ENCODE peak calls at places on chromosome 12, in five cellular contexts. One of them, this sample, is unnamed.

GRCh38 chr12:13000935-13001724 is 1.1 kb upstream of the HEBP1 start:
- DNase-seq in CD4-positive, CD25-positive, alpha-beta regulatory T cell: peak
- DNase-seq in fibroblast of lung: peak
- DNase-seq in breast epithelium: no peak
- DNase-seq in choroid plexus epithelial cell: peak
- DNase-seq in this sample: peak

GRCh38 chr12:109878749-109879148 is 1.6 kb downstream of the GLTP start:
- DNase-seq in fibroblast of lung: no peak
- DNase-seq in breast epithelium: no peak
- DNase-seq in CD4-positive, CD25-positive, alpha-beta regulatory T cell: no peak
- DNase-seq in choroid plexus epithelial cell: no peak
- DNase-seq in this sample: no peak

GRCh38 chr12:122976648-122976975 is 1.6 kb downstream of the OGFOD2 start:
- DNase-seq in CD4-positive, CD25-positive, alpha-beta regulatory T cell: no peak
- DNase-seq in choroid plexus epithelial cell: no peak
- DNase-seq in fibroblast of lung: no peak
- DNase-seq in breast epithelium: no peak
- DNase-seq in this sample: no peak

GRCh38 chr12:131140069-131140435 is 186.3 kb downstream of the ADGRD1 start:
- DNase-seq in fibroblast of lung: no peak
- DNase-seq in breast epithelium: no peak
- DNase-seq in CD4-positive, CD25-positive, alpha-beta regulatory T cell: no peak
- DNase-seq in choroid plexus epithelial cell: no peak
- DNase-seq in this sample: no peak

GRCh38 chr12:93650626-93651025 is 26.5 kb upstream of the CRADD start:
- DNase-seq in choroid plexus epithelial cell: no peak
- DNase-seq in fibroblast of lung: no peak
- DNase-seq in breast epithelium: no peak
- DNase-seq in CD4-positive, CD25-positive, alpha-beta regulatory T cell: no peak
- DNase-seq in this sample: no peak

GRCh38 chr12:12081836-12082497 is 11.2 kb downstream of the BCL2L14 start:
- DNase-seq in fibroblast of lung: peak
- DNase-seq in breast epithelium: no peak
- DNase-seq in choroid plexus epithelial cell: peak
- DNase-seq in CD4-positive, CD25-positive, alpha-beta regulatory T cell: no peak
- DNase-seq in this sample: peak

GRCh38 chr12:2691001-2691339 is 103.8 kb upstream of the FKBP4 start:
- DNase-seq in breast epithelium: no peak
- DNase-seq in fibroblast of lung: peak
- DNase-seq in CD4-positive, CD25-positive, alpha-beta regulatory T cell: peak
- DNase-seq in choroid plexus epithelial cell: peak
- DNase-seq in this sample: peak

GRCh38 chr12:129903956-129904769 is at the start of gene TMEM132D:
- DNase-seq in fibroblast of lung: no peak
- DNase-seq in CD4-positive, CD25-positive, alpha-beta regulatory T cell: no peak
- DNase-seq in choroid plexus epithelial cell: no peak
- DNase-seq in breast epithelium: no peak
- DNase-seq in this sample: no peak

GRCh38 chr12:106767954-106768501 is 6.5 kb upstream of the RIC8B start:
- DNase-seq in CD4-positive, CD25-positive, alpha-beta regulatory T cell: no peak
- DNase-seq in fibroblast of lung: peak
- DNase-seq in choroid plexus epithelial cell: peak
- DNase-seq in breast epithelium: no peak
- DNase-seq in this sample: no peak

GRCh38 chr12:29783773-29784666 is at the start of gene TMTC1:
- DNase-seq in breast epithelium: no peak
- DNase-seq in fibroblast of lung: peak
- DNase-seq in choroid plexus epithelial cell: peak
- DNase-seq in CD4-positive, CD25-positive, alpha-beta regulatory T cell: no peak
- DNase-seq in this sample: no peak

GRCh38 chr12:123031171-123031845 is 50.8 kb downstream of the ARL6IP4 start:
- DNase-seq in CD4-positive, CD25-positive, alpha-beta regulatory T cell: no peak
- DNase-seq in fibroblast of lung: no peak
- DNase-seq in choroid plexus epithelial cell: no peak
- DNase-seq in breast epithelium: no peak
- DNase-seq in this sample: no peak

GRCh38 chr12:115866909-115867525 is 410.5 kb downstream of the MED13L start:
- DNase-seq in fibroblast of lung: no peak
- DNase-seq in CD4-positive, CD25-positive, alpha-beta regulatory T cell: no peak
- DNase-seq in breast epithelium: no peak
- DNase-seq in choroid plexus epithelial cell: peak
- DNase-seq in this sample: no peak

DNA sequence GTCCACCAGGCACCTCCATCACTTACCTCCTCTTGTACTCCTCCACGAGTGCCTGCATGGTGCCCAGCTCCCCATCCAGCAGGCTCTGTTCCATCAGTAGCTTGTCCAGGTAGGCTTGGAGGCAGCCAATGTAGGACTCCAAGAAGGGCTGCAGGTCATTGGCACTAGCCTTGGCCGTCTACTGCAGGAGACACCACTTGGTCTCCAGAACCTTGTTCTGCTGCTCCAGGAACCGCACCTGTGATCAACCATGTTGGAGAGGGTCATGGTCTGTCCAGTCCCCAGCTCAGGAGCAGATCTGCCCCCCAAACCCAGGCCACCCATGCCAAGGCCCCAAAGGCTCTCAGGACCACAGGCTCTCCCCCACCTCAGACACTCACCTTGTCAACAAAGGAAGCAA is 23.9 kb downstream of the KRT76 start:
- DNase-seq in choroid plexus epithelial cell: no peak
- DNase-seq in breast epithelium: no peak
- DNase-seq in fibroblast of lung: no peak
- DNase-seq in CD4-positive, CD25-positive, alpha-beta regulatory T cell: no peak
- DNase-seq in this sample: no peak
- H3K4me3 ChIP-seq in choroid plexus epithelial cell: no peak
- H3K4me3 ChIP-seq in breast epithelium: no peak
- H3K4me3 ChIP-seq in fibroblast of lung: no peak
- H3K4me3 ChIP-seq in CD4-positive, CD25-positive, alpha-beta regulatory T cell: no peak
- H3K4me3 ChIP-seq in this sample: no peak

GRCh38 chr12:69529021-69529420 is 56.2 kb upstream of the CCT2 start:
- DNase-seq in CD4-positive, CD25-positive, alpha-beta regulatory T cell: no peak
- DNase-seq in fibroblast of lung: no peak
- DNase-seq in breast epithelium: no peak
- DNase-seq in choroid plexus epithelial cell: no peak
- DNase-seq in this sample: no peak

DNA sequence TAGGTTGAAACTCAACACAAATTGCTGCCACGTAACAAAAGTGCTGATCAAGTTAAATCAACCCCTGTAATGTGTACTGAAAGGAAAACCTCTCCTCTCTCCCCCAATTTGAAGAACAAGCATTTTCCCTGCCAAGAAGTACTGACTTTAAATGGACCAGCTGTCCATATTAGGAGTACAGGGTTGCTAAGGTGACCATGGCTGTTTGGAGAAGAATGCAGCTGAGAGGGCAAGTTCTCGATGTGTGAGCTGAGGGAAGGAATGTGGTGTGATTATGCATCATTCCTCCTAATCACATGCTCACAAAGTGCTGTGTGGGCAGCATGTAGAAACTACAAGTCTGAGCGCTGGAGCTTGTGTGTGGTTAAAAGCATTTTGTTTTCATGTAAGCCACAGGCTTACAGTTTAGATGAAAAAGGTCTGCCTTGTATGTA is 50.9 kb upstream of the CCT2 start:
- DNase-seq in choroid plexus epithelial cell: peak
- DNase-seq in CD4-positive, CD25-positive, alpha-beta regulatory T cell: no peak
- DNase-seq in fibroblast of lung: peak
- DNase-seq in breast epithelium: peak
- DNase-seq in this sample: peak
- H3K4me3 ChIP-seq in choroid plexus epithelial cell: no peak
- H3K4me3 ChIP-seq in CD4-positive, CD25-positive, alpha-beta regulatory T cell: no peak
- H3K4me3 ChIP-seq in fibroblast of lung: peak
- H3K4me3 ChIP-seq in breast epithelium: peak
- H3K4me3 ChIP-seq in this sample: no peak

GRCh38 chr12:39617887-39618286 is 1.7 kb downstream of the ABCD2 start:
- DNase-seq in choroid plexus epithelial cell: no peak
- DNase-seq in fibroblast of lung: no peak
- DNase-seq in breast epithelium: no peak
- DNase-seq in CD4-positive, CD25-positive, alpha-beta regulatory T cell: no peak
- DNase-seq in this sample: peak
- H3K4me3 ChIP-seq in choroid plexus epithelial cell: no peak
- H3K4me3 ChIP-seq in fibroblast of lung: no peak
- H3K4me3 ChIP-seq in breast epithelium: no peak
- H3K4me3 ChIP-seq in CD4-positive, CD25-positive, alpha-beta regulatory T cell: peak
- H3K4me3 ChIP-seq in this sample: peak

GRCh38 chr12:124921200-124922008 is 7.0 kb upstream of the UBC start:
- DNase-seq in breast epithelium: no peak
- DNase-seq in CD4-positive, CD25-positive, alpha-beta regulatory T cell: peak
- DNase-seq in fibroblast of lung: peak
- DNase-seq in choroid plexus epithelial cell: peak
- DNase-seq in this sample: peak
- H3K4me3 ChIP-seq in breast epithelium: peak
- H3K4me3 ChIP-seq in CD4-positive, CD25-positive, alpha-beta regulatory T cell: peak
- H3K4me3 ChIP-seq in fibroblast of lung: peak
- H3K4me3 ChIP-seq in choroid plexus epithelial cell: peak
- H3K4me3 ChIP-seq in this sample: peak

DNA sequence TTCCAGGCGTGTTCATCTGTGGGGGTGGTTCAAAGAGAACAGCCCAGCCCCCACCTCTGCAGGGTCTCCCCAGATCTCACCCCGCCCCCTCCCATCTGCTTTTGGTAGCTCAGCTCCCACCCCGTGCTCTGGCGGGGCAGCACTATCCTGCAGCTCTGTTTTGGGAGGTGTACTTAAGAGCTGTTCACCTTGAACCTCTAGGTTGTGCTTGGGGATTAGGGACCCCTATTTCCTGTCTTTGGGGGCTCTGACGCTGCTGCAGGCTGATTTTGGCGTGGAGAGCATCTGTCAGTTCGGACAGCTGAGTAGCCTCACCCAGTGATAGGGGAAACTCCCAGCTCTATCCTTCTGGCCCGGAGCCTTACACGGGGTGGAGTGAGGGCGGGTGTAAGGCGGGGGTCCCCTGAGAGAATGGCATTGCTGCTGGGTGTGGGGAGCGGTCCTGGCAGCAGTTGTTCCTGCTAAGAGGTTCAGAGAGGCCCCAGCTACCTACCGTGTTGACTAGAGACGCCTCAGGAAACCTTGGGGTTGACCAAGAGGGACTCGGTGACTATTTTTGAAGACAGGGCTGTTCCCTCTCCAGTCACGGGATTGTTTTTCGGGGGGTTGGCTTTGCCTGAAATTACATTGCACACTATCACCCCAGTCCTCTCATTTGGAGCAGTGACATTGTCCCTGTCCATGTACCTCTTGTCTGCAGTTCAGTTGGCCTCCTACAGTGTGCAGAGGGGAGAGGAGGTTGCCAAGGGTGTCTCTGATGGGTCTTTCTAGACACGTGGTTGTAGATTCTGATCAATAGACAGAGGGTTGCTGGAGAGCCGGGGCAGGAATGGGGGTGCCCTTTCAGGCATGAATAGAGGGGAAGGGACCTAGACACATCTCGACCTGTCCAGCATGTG is 954 bp downstream of the TMEM120B start:
- DNase-seq in fibroblast of lung: peak
- DNase-seq in CD4-positive, CD25-positive, alpha-beta regulatory T cell: no peak
- DNase-seq in choroid plexus epithelial cell: no peak
- DNase-seq in breast epithelium: no peak
- DNase-seq in this sample: peak
- H3K4me3 ChIP-seq in fibroblast of lung: peak
- H3K4me3 ChIP-seq in CD4-positive, CD25-positive, alpha-beta regulatory T cell: no peak
- H3K4me3 ChIP-seq in choroid plexus epithelial cell: peak
- H3K4me3 ChIP-seq in breast epithelium: peak
- H3K4me3 ChIP-seq in this sample: peak

GRCh38 chr12:46674126-46674525 is 151.7 kb downstream of the SLC38A4 start:
- DNase-seq in fibroblast of lung: no peak
- DNase-seq in breast epithelium: no peak
- DNase-seq in choroid plexus epithelial cell: no peak
- DNase-seq in CD4-positive, CD25-positive, alpha-beta regulatory T cell: no peak
- DNase-seq in this sample: no peak

GRCh38 chr12:46664771-46665287 is 161.0 kb downstream of the SLC38A4 start:
- DNase-seq in CD4-positive, CD25-positive, alpha-beta regulatory T cell: no peak
- DNase-seq in breast epithelium: no peak
- DNase-seq in fibroblast of lung: peak
- DNase-seq in choroid plexus epithelial cell: peak
- DNase-seq in this sample: peak

GRCh38 chr12:46671102-46671501 is 154.7 kb downstream of the SLC38A4 start:
- DNase-seq in fibroblast of lung: no peak
- DNase-seq in breast epithelium: no peak
- DNase-seq in CD4-positive, CD25-positive, alpha-beta regulatory T cell: no peak
- DNase-seq in choroid plexus epithelial cell: no peak
- DNase-seq in this sample: no peak

GRCh38 chr12:46667547-46667946 is 158.2 kb downstream of the SLC38A4 start:
- DNase-seq in CD4-positive, CD25-positive, alpha-beta regulatory T cell: no peak
- DNase-seq in fibroblast of lung: no peak
- DNase-seq in choroid plexus epithelial cell: peak
- DNase-seq in breast epithelium: no peak
- DNase-seq in this sample: no peak

GRCh38 chr12:46669720-46670119 is 156.1 kb downstream of the SLC38A4 start:
- DNase-seq in fibroblast of lung: no peak
- DNase-seq in breast epithelium: no peak
- DNase-seq in choroid plexus epithelial cell: no peak
- DNase-seq in CD4-positive, CD25-positive, alpha-beta regulatory T cell: no peak
- DNase-seq in this sample: no peak
- H3K4me3 ChIP-seq in fibroblast of lung: no peak
- H3K4me3 ChIP-seq in breast epithelium: no peak
- H3K4me3 ChIP-seq in choroid plexus epithelial cell: no peak
- H3K4me3 ChIP-seq in CD4-positive, CD25-positive, alpha-beta regulatory T cell: no peak
- H3K4me3 ChIP-seq in this sample: no peak